ENCODE peak calls at places on chromosome 3, in four cellular contexts. J is globus pallidus, P is ACHN, I is M059J. Q is an unnamed sample.

GRCh38 chr3:15319575-15319974 is 12.8 kb downstream of the SH3BP5 start:
- DNase-seq in J (no peak), I (peak), P (no peak), Q (peak)

GRCh38 chr3:49173116-49173791 is 1.9 kb downstream of the KLHDC8B start:
- DNase-seq in I (peak), P (no peak), J (no peak), Q (no peak)

GRCh38 chr3:51385621-51386091 is 565 bp downstream of the MANF start:
- DNase-seq in P (peak), J (no peak), I (peak), Q (no peak)

GRCh38 chr3:180680097-180680430 is 775 bp upstream of the CCDC39 start:
- DNase-seq in J (peak), I (peak), P (peak), Q (peak)

GRCh38 chr3:48428863-48429415 is 947 bp downstream of the PLXNB1 start:
- DNase-seq in J (peak), P (peak), I (no peak), Q (peak)

GRCh38 chr3:45198264-45199260 is 27.5 kb downstream of the TMEM158 start:
- DNase-seq in I (no peak), P (no peak), J (no peak), Q (no peak)

GRCh38 chr3:100957407-100958100 is 35.7 kb downstream of the ABI3BP start:
- DNase-seq in P (no peak), I (no peak), J (no peak), Q (no peak)

GRCh38 chr3:26484140-26484539 is 138.4 kb upstream of the LRRC3B start:
- DNase-seq in P (peak), I (peak), J (no peak), Q (no peak)

GRCh38 chr3:44066806-44067205 is 174.9 kb upstream of the TOPAZ1 start:
- DNase-seq in P (no peak), I (peak), J (no peak), Q (no peak)

GRCh38 chr3:114104414-114104813 is 47.9 kb downstream of the QTRT2 start:
- DNase-seq in I (peak), P (no peak), J (no peak), Q (no peak)

GRCh38 chr3:52012699-52013098 is 17.0 kb upstream of the RPL29 start:
- DNase-seq in P (no peak), I (no peak), J (no peak), Q (no peak)

GRCh38 chr3:26984601-26985000 is 362.0 kb downstream of the LRRC3B start:
- DNase-seq in I (no peak), P (no peak), J (no peak), Q (no peak)

GRCh38 chr3:64977308-64978100 is 289.7 kb upstream of the ADAMTS9 start:
- DNase-seq in I (peak), P (peak), J (no peak), Q (no peak)

GRCh38 chr3:193342551-193342950 is 36.0 kb downstream of the ATP13A5 start:
- DNase-seq in J (peak), I (no peak), P (no peak), Q (no peak)

GRCh38 chr3:18444597-18445420 is 19.7 kb upstream of the SATB1 start:
- DNase-seq in I (peak), J (peak), P (peak), Q (peak)

GRCh38 chr3:176848431-176849214 is 348.7 kb downstream of the TBL1XR1 start:
- DNase-seq in I (peak), P (no peak), J (no peak), Q (no peak)

GRCh38 chr3:116112686-116113085 is 332.6 kb downstream of the LSAMP start:
- DNase-seq in I (no peak), P (no peak), J (no peak), Q (no peak)

GRCh38 chr3:14210843-14211594 is 32.4 kb downstream of the LSM3 start:
- DNase-seq in P (peak), J (no peak), I (peak), Q (no peak)